ENCODE peak calls at places on chromosomes 3 and 15, in five cellular contexts. S is left lung, K is A673, X is IMR-90, F is cardiac muscle cell. T is an unnamed sample. For H3K4me1 and H3K36me3, the result is how much of the 10 kb centered on the place peaks cover.

GRCh38 chr3:1118074-1118473 is 25.2 kb downstream of the CNTN6 start:
- DNase-seq in S (no peak), K (no peak), X (no peak), F (no peak), T (no peak)

GRCh38 chr3:127439621-127440020 is 150.9 kb downstream of the TPRA1 start:
- DNase-seq in S (no peak), K (no peak), X (no peak), F (no peak), T (no peak)

GRCh38 chr3:23580337-23580736 is 225.4 kb upstream of the UBE2E1 start:
- DNase-seq in S (no peak), K (no peak), X (peak), F (no peak), T (no peak)

GRCh38 chr15:80242132-80242769 is 9.8 kb downstream of the CTXND1 start:
- DNase-seq in S (no peak), K (peak), X (peak), F (peak), T (no peak)

GRCh38 chr15:29596266-29596665 is 226.0 kb downstream of the TJP1 start:
- DNase-seq in S (no peak), K (no peak), X (peak), F (no peak), T (no peak)

GRCh38 chr3:55564709-55565108 is 77.6 kb upstream of the WNT5A start:
- DNase-seq in S (no peak), K (no peak), X (peak), F (peak), T (no peak)

GRCh38 chr3:14031271-14031670 is 93.4 kb downstream of the CHCHD4 start:
- DNase-seq in S (no peak), K (no peak), X (peak), F (no peak), T (no peak)

GRCh38 chr15:65072027-65072426 is 4.2 kb upstream of the RASL12 start:
- DNase-seq in S (no peak), K (no peak), X (peak), F (no peak), T (no peak)

GRCh38 chr3:61564405-61565059 is 3.2 kb downstream of the PTPRG start:
- DNase-seq in S (peak), K (peak), X (peak), F (peak), T (no peak)

GRCh38 chr3:126147147-126147931 is 33.0 kb downstream of the ALDH1L1 start:
- DNase-seq in S (peak), K (no peak), X (no peak), F (no peak), T (no peak)

GRCh38 chr3:43212914-43213611 is 73.3 kb upstream of the SNRK start:
- DNase-seq in S (no peak), K (no peak), X (no peak), F (no peak), T (no peak)

GRCh38 chr15:58521293-58521991 is 89.7 kb downstream of the LIPC start:
- DNase-seq in S (peak), K (peak), X (peak), F (no peak), T (no peak)

GRCh38 chr3:70702132-70702531 is 389.7 kb upstream of the MDFIC2 start:
- DNase-seq in S (no peak), K (no peak), X (no peak), F (no peak), T (no peak)

GRCh38 chr3:172290457-172290856 is 157.8 kb downstream of the GHSR start:
- DNase-seq in S (no peak), K (no peak), X (no peak), F (no peak), T (no peak)
- H3K4me1 ChIP-seq in S (under half), K (under half), X (under half), F (half or more), T (under half)

GRCh38 chr3:179765396-179765795 is 112.6 kb downstream of the USP13 start:
- DNase-seq in S (no peak), K (peak), X (no peak), F (no peak), T (no peak)
- H3K36me3 ChIP-seq in S (half or more), K (under half), X (under half), F (under half), T (half or more)

DNA sequence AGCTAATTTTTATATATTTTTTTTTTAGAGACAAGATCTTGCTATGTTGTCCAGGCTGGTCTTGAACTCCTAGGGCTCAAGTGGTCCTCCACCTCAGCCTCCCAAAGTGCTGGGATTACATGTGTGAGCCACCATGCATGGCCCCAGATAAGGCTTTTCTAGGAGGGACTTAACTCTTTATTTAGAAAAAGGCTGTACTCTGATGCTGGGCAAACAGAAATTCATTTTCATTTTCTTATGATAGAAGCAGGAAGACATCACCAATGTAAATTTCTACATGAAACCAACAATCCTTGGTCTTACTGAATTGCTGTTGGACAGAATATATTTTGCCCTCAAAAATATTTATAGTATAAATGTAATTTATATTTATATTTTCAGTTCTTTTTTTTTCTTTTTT is 9.6 kb downstream of the NIPA1 start:
- DNase-seq in S (no peak), K (no peak), X (no peak), F (no peak), T (no peak)
- H3K4me3 ChIP-seq in S (no peak), K (no peak), X (no peak), F (no peak), T (no peak)

DNA sequence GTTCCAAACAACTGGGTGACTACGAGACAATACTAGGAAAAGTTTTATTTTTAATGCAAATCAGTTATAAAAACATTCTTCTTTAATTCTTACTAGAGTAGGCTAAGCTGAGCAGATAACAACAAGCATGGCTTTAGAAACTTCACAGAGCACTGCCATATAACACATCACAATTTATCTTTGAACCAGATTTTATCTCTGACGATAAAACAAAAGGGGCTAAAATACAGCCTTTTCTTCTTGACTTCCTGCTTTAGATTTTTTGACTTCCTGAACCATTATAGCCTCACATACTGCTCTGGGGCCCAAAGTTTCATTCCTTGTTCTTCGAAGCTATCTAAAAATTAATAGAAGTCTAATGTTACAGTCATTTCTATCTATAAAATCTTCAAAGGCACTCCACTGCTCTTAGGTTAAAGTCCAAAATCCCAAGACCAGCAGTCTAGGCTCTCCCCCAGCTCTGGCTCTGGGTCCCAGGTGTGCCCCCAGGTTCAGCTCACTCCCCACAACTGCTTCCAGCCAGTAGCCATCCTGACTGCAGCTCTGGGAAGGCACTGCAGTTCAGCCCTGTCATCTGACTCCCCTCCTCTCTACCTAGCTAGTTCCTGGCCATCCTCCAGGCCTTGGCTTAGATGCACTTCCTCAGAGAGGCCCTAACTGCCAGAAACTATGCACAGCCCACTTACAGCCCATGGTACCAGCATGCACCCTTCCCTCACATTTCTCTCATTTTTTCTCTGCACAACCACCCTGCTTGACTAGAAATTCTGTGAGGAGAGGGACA is 25.7 kb downstream of the TBC1D2B start:
- DNase-seq in S (no peak), K (peak), X (peak), F (peak), T (no peak)
- H3K4me1 ChIP-seq in S (half or more), K (under half), X (under half), F (under half), T (half or more)

GRCh38 chr3:42190701-42191442 is 75.1 kb downstream of the CCK start:
- DNase-seq in S (no peak), K (peak), X (peak), F (peak), T (no peak)
- H3K36me3 ChIP-seq in S (half or more), K (under half), X (under half), F (under half), T (half or more)

GRCh38 chr3:187998611-187999010 is 155.3 kb upstream of the LPP start:
- DNase-seq in S (no peak), K (no peak), X (no peak), F (no peak), T (no peak)

GRCh38 chr3:188001926-188002325 is 152.0 kb upstream of the LPP start:
- DNase-seq in S (no peak), K (no peak), X (no peak), F (no peak), T (no peak)

GRCh38 chr3:187999821-188000220 is 154.1 kb upstream of the LPP start:
- DNase-seq in S (no peak), K (peak), X (no peak), F (no peak), T (no peak)

GRCh38 chr3:188001052-188001567 is 152.8 kb upstream of the LPP start:
- DNase-seq in S (no peak), K (no peak), X (no peak), F (no peak), T (no peak)

DNA sequence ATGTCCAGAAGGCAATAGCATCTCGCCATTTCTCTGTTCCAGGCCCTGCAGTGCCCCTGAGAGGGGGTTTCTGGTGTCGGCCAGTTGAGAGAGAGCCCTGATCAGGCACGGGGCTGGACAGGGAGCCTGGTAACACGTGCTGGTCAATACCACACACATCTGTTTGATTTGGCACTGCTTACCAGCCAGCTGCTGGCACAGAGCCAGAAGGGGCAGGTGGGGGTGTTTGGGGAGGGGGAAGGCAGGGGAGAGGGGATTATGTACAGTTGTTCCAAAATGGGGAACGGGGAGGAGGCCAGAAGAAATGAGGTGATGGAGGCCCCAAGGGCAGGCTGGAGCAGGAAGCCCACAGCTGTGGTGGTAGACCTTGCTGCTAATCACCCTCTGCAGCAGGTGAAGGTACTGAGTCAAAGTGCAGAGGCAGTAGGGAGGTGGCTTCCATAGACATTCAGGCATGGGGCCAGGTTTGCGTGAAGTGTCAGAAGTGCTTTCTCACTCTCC is 153.5 kb upstream of the LPP start:
- DNase-seq in S (peak), K (no peak), X (no peak), F (no peak), T (no peak)
- H3K4me3 ChIP-seq in S (no peak), K (no peak), X (no peak), F (no peak), T (no peak)

DNA sequence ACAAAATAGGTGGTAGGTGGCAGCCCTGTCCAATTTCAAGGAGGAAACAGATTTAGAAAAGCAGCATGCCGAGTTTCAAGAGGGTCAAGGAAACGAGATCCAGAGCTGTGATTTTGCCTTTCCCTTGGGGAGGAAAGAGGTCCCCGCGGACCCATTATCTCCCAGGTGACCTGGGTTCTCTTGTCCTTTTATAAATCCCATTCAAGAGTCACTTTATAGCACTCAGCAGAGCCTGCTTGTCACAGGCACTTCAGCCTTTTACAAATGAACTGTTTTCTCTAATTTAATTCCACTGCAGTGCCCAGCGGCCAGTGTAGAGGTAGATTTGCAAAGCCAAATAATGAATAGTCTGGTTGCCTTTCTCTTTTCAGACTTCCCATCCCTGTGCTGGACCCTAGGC is 99.9 kb downstream of the CD47 start:
- DNase-seq in S (no peak), K (no peak), X (no peak), F (peak), T (no peak)
- H3K4me1 ChIP-seq in S (under half), K (under half), X (under half), F (under half), T (half or more)